ENCODE peak calls at places on chromosomes 7 and 10, in eight cellular contexts. One of them, this sample, is unnamed.

GRCh38 chr7:92837214-92837749 is 909 bp upstream of the CDK6 start:
- DNase-seq in stimulated activated CD4-positive, alpha-beta T cell treated with anti-CD3 and anti-CD28 coated beads, Interleukin-4, amount 100 ng/mL, for 48 hours: no peak
- DNase-seq in activated T-cell treated with anti-CD3 and anti-CD28 coated beads, Interleukin-2, amount 50 U/mL, for 24 hours: no peak
- DNase-seq in GM12864: no peak
- DNase-seq in fibroblast of the aortic adventitia: peak; percentile 45
- DNase-seq in NT2/D1: no peak
- DNase-seq in nucleus accumbens: no peak
- DNase-seq in tibial artery: no peak
- DNase-seq in this sample: no peak

GRCh38 chr7:142498364-142498763 is 240.5 kb upstream of the PRSS58 start:
- DNase-seq in stimulated activated CD4-positive, alpha-beta T cell treated with anti-CD3 and anti-CD28 coated beads, Interleukin-4, amount 100 ng/mL, for 48 hours: no peak
- DNase-seq in activated T-cell treated with anti-CD3 and anti-CD28 coated beads, Interleukin-2, amount 50 U/mL, for 24 hours: no peak
- DNase-seq in GM12864: no peak
- DNase-seq in fibroblast of the aortic adventitia: no peak
- DNase-seq in NT2/D1: no peak
- DNase-seq in nucleus accumbens: no peak
- DNase-seq in tibial artery: no peak
- DNase-seq in this sample: no peak

GRCh38 chr7:32890553-32891045 is 961 bp downstream of the KBTBD2 start:
- DNase-seq in stimulated activated CD4-positive, alpha-beta T cell treated with anti-CD3 and anti-CD28 coated beads, Interleukin-4, amount 100 ng/mL, for 48 hours: no peak
- DNase-seq in activated T-cell treated with anti-CD3 and anti-CD28 coated beads, Interleukin-2, amount 50 U/mL, for 24 hours: no peak
- DNase-seq in GM12864: no peak
- DNase-seq in fibroblast of the aortic adventitia: peak; percentile 76
- DNase-seq in NT2/D1: no peak
- DNase-seq in nucleus accumbens: no peak
- DNase-seq in tibial artery: no peak
- DNase-seq in this sample: no peak

GRCh38 chr7:16357474-16357873 is 63.9 kb downstream of the CRPPA start:
- DNase-seq in stimulated activated CD4-positive, alpha-beta T cell treated with anti-CD3 and anti-CD28 coated beads, Interleukin-4, amount 100 ng/mL, for 48 hours: no peak
- DNase-seq in activated T-cell treated with anti-CD3 and anti-CD28 coated beads, Interleukin-2, amount 50 U/mL, for 24 hours: no peak
- DNase-seq in GM12864: no peak
- DNase-seq in fibroblast of the aortic adventitia: no peak
- DNase-seq in NT2/D1: no peak
- DNase-seq in nucleus accumbens: no peak
- DNase-seq in tibial artery: no peak
- DNase-seq in this sample: no peak

GRCh38 chr10:97333601-97334369 is 744 bp downstream of the FRAT2 start:
- DNase-seq in stimulated activated CD4-positive, alpha-beta T cell treated with anti-CD3 and anti-CD28 coated beads, Interleukin-4, amount 100 ng/mL, for 48 hours: peak; percentile 28
- DNase-seq in activated T-cell treated with anti-CD3 and anti-CD28 coated beads, Interleukin-2, amount 50 U/mL, for 24 hours: peak; percentile 68
- DNase-seq in GM12864: no peak
- DNase-seq in fibroblast of the aortic adventitia: peak; percentile 48
- DNase-seq in NT2/D1: no peak
- DNase-seq in nucleus accumbens: peak; percentile 12
- DNase-seq in tibial artery: peak; percentile 74
- DNase-seq in this sample: no peak

GRCh38 chr7:26438078-26438477 is 146.4 kb downstream of the SNX10 start:
- DNase-seq in stimulated activated CD4-positive, alpha-beta T cell treated with anti-CD3 and anti-CD28 coated beads, Interleukin-4, amount 100 ng/mL, for 48 hours: no peak
- DNase-seq in activated T-cell treated with anti-CD3 and anti-CD28 coated beads, Interleukin-2, amount 50 U/mL, for 24 hours: no peak
- DNase-seq in GM12864: no peak
- DNase-seq in fibroblast of the aortic adventitia: no peak
- DNase-seq in NT2/D1: no peak
- DNase-seq in nucleus accumbens: no peak
- DNase-seq in tibial artery: no peak
- DNase-seq in this sample: no peak

GRCh38 chr7:157355784-157356511 is 19.1 kb downstream of the DNAJB6 start:
- DNase-seq in stimulated activated CD4-positive, alpha-beta T cell treated with anti-CD3 and anti-CD28 coated beads, Interleukin-4, amount 100 ng/mL, for 48 hours: no peak
- DNase-seq in activated T-cell treated with anti-CD3 and anti-CD28 coated beads, Interleukin-2, amount 50 U/mL, for 24 hours: no peak
- DNase-seq in GM12864: no peak
- DNase-seq in fibroblast of the aortic adventitia: peak; percentile 33
- DNase-seq in NT2/D1: no peak
- DNase-seq in nucleus accumbens: no peak
- DNase-seq in tibial artery: peak; percentile 80
- DNase-seq in this sample: peak; percentile 20

GRCh38 chr10:127228195-127228785 is 31.9 kb upstream of the INSYN2A start:
- DNase-seq in stimulated activated CD4-positive, alpha-beta T cell treated with anti-CD3 and anti-CD28 coated beads, Interleukin-4, amount 100 ng/mL, for 48 hours: no peak
- DNase-seq in activated T-cell treated with anti-CD3 and anti-CD28 coated beads, Interleukin-2, amount 50 U/mL, for 24 hours: no peak
- DNase-seq in GM12864: no peak
- DNase-seq in fibroblast of the aortic adventitia: peak; percentile 34
- DNase-seq in NT2/D1: no peak
- DNase-seq in nucleus accumbens: no peak
- DNase-seq in tibial artery: peak; percentile 75
- DNase-seq in this sample: peak; percentile 23

GRCh38 chr10:118207470-118208007 is 134.6 kb downstream of the FAM204A start:
- DNase-seq in stimulated activated CD4-positive, alpha-beta T cell treated with anti-CD3 and anti-CD28 coated beads, Interleukin-4, amount 100 ng/mL, for 48 hours: no peak
- DNase-seq in activated T-cell treated with anti-CD3 and anti-CD28 coated beads, Interleukin-2, amount 50 U/mL, for 24 hours: no peak
- DNase-seq in GM12864: no peak
- DNase-seq in fibroblast of the aortic adventitia: no peak
- DNase-seq in NT2/D1: no peak
- DNase-seq in nucleus accumbens: no peak
- DNase-seq in tibial artery: no peak
- DNase-seq in this sample: no peak

GRCh38 chr10:49385939-49386922 is 9.7 kb downstream of the DRGX start:
- DNase-seq in stimulated activated CD4-positive, alpha-beta T cell treated with anti-CD3 and anti-CD28 coated beads, Interleukin-4, amount 100 ng/mL, for 48 hours: no peak
- DNase-seq in activated T-cell treated with anti-CD3 and anti-CD28 coated beads, Interleukin-2, amount 50 U/mL, for 24 hours: no peak
- DNase-seq in GM12864: no peak
- DNase-seq in fibroblast of the aortic adventitia: no peak
- DNase-seq in NT2/D1: no peak
- DNase-seq in nucleus accumbens: no peak
- DNase-seq in tibial artery: no peak
- DNase-seq in this sample: no peak

GRCh38 chr7:122965306-122965705 is 30.2 kb downstream of the TAS2R16 start:
- DNase-seq in stimulated activated CD4-positive, alpha-beta T cell treated with anti-CD3 and anti-CD28 coated beads, Interleukin-4, amount 100 ng/mL, for 48 hours: no peak
- DNase-seq in activated T-cell treated with anti-CD3 and anti-CD28 coated beads, Interleukin-2, amount 50 U/mL, for 24 hours: no peak
- DNase-seq in GM12864: no peak
- DNase-seq in fibroblast of the aortic adventitia: no peak
- DNase-seq in NT2/D1: no peak
- DNase-seq in nucleus accumbens: no peak
- DNase-seq in tibial artery: no peak
- DNase-seq in this sample: no peak

GRCh38 chr7:122429926-122430325 is 125.4 kb upstream of the FEZF1 start:
- DNase-seq in stimulated activated CD4-positive, alpha-beta T cell treated with anti-CD3 and anti-CD28 coated beads, Interleukin-4, amount 100 ng/mL, for 48 hours: no peak
- DNase-seq in activated T-cell treated with anti-CD3 and anti-CD28 coated beads, Interleukin-2, amount 50 U/mL, for 24 hours: no peak
- DNase-seq in GM12864: no peak
- DNase-seq in fibroblast of the aortic adventitia: no peak
- DNase-seq in NT2/D1: no peak
- DNase-seq in nucleus accumbens: no peak
- DNase-seq in tibial artery: no peak
- DNase-seq in this sample: no peak

GRCh38 chr10:89327803-89328441 is at the start of gene IFIT3:
- DNase-seq in stimulated activated CD4-positive, alpha-beta T cell treated with anti-CD3 and anti-CD28 coated beads, Interleukin-4, amount 100 ng/mL, for 48 hours: no peak
- DNase-seq in activated T-cell treated with anti-CD3 and anti-CD28 coated beads, Interleukin-2, amount 50 U/mL, for 24 hours: no peak
- DNase-seq in GM12864: no peak
- DNase-seq in fibroblast of the aortic adventitia: peak; percentile 99
- DNase-seq in NT2/D1: no peak
- DNase-seq in nucleus accumbens: no peak
- DNase-seq in tibial artery: peak; percentile 86
- DNase-seq in this sample: no peak

GRCh38 chr7:30465342-30466170 is 13.0 kb downstream of the NOD1 start:
- DNase-seq in stimulated activated CD4-positive, alpha-beta T cell treated with anti-CD3 and anti-CD28 coated beads, Interleukin-4, amount 100 ng/mL, for 48 hours: no peak
- DNase-seq in activated T-cell treated with anti-CD3 and anti-CD28 coated beads, Interleukin-2, amount 50 U/mL, for 24 hours: no peak
- DNase-seq in GM12864: no peak
- DNase-seq in fibroblast of the aortic adventitia: no peak
- DNase-seq in NT2/D1: no peak
- DNase-seq in nucleus accumbens: no peak
- DNase-seq in tibial artery: no peak
- DNase-seq in this sample: no peak

GRCh38 chr10:69629897-69630650 is at the start of gene FAM241B:
- DNase-seq in stimulated activated CD4-positive, alpha-beta T cell treated with anti-CD3 and anti-CD28 coated beads, Interleukin-4, amount 100 ng/mL, for 48 hours: peak; percentile 59
- DNase-seq in activated T-cell treated with anti-CD3 and anti-CD28 coated beads, Interleukin-2, amount 50 U/mL, for 24 hours: peak; percentile 86
- DNase-seq in GM12864: no peak
- DNase-seq in fibroblast of the aortic adventitia: no peak
- DNase-seq in NT2/D1: peak; percentile 27
- DNase-seq in nucleus accumbens: no peak
- DNase-seq in tibial artery: peak; percentile 79
- DNase-seq in this sample: no peak

GRCh38 chr7:109901916-109902315 is 1189.0 kb upstream of the LRRN3 start:
- DNase-seq in stimulated activated CD4-positive, alpha-beta T cell treated with anti-CD3 and anti-CD28 coated beads, Interleukin-4, amount 100 ng/mL, for 48 hours: no peak
- DNase-seq in activated T-cell treated with anti-CD3 and anti-CD28 coated beads, Interleukin-2, amount 50 U/mL, for 24 hours: no peak
- DNase-seq in GM12864: no peak
- DNase-seq in fibroblast of the aortic adventitia: peak; percentile 24
- DNase-seq in NT2/D1: no peak
- DNase-seq in nucleus accumbens: no peak
- DNase-seq in tibial artery: no peak
- DNase-seq in this sample: no peak

GRCh38 chr7:100673942-100674431 is 447 bp downstream of the GNB2 start:
- DNase-seq in stimulated activated CD4-positive, alpha-beta T cell treated with anti-CD3 and anti-CD28 coated beads, Interleukin-4, amount 100 ng/mL, for 48 hours: no peak
- DNase-seq in activated T-cell treated with anti-CD3 and anti-CD28 coated beads, Interleukin-2, amount 50 U/mL, for 24 hours: no peak
- DNase-seq in GM12864: no peak
- DNase-seq in fibroblast of the aortic adventitia: peak; percentile 38
- DNase-seq in NT2/D1: no peak
- DNase-seq in nucleus accumbens: no peak
- DNase-seq in tibial artery: peak; percentile 81
- DNase-seq in this sample: peak; percentile 24

GRCh38 chr7:149774237-149775175 is 1.1 kb upstream of the ZNF467 start:
- DNase-seq in stimulated activated CD4-positive, alpha-beta T cell treated with anti-CD3 and anti-CD28 coated beads, Interleukin-4, amount 100 ng/mL, for 48 hours: no peak
- DNase-seq in activated T-cell treated with anti-CD3 and anti-CD28 coated beads, Interleukin-2, amount 50 U/mL, for 24 hours: no peak
- DNase-seq in GM12864: no peak
- DNase-seq in fibroblast of the aortic adventitia: no peak
- DNase-seq in NT2/D1: no peak
- DNase-seq in nucleus accumbens: no peak
- DNase-seq in tibial artery: no peak
- DNase-seq in this sample: no peak

GRCh38 chr10:86872757-86873156 is 84.7 kb downstream of the MMRN2 start:
- DNase-seq in stimulated activated CD4-positive, alpha-beta T cell treated with anti-CD3 and anti-CD28 coated beads, Interleukin-4, amount 100 ng/mL, for 48 hours: no peak
- DNase-seq in activated T-cell treated with anti-CD3 and anti-CD28 coated beads, Interleukin-2, amount 50 U/mL, for 24 hours: no peak
- DNase-seq in GM12864: no peak
- DNase-seq in fibroblast of the aortic adventitia: peak; percentile 13
- DNase-seq in NT2/D1: no peak
- DNase-seq in nucleus accumbens: no peak
- DNase-seq in tibial artery: no peak
- DNase-seq in this sample: no peak

GRCh38 chr7:2512179-2512644 is 7.4 kb upstream of the LFNG start:
- DNase-seq in stimulated activated CD4-positive, alpha-beta T cell treated with anti-CD3 and anti-CD28 coated beads, Interleukin-4, amount 100 ng/mL, for 48 hours: no peak
- DNase-seq in activated T-cell treated with anti-CD3 and anti-CD28 coated beads, Interleukin-2, amount 50 U/mL, for 24 hours: no peak
- DNase-seq in GM12864: no peak
- DNase-seq in fibroblast of the aortic adventitia: peak; percentile 43
- DNase-seq in NT2/D1: no peak
- DNase-seq in nucleus accumbens: no peak
- DNase-seq in tibial artery: no peak
- DNase-seq in this sample: no peak

GRCh38 chr7:147022056-147022455 is 905.5 kb downstream of the CNTNAP2 start:
- DNase-seq in stimulated activated CD4-positive, alpha-beta T cell treated with anti-CD3 and anti-CD28 coated beads, Interleukin-4, amount 100 ng/mL, for 48 hours: no peak
- DNase-seq in activated T-cell treated with anti-CD3 and anti-CD28 coated beads, Interleukin-2, amount 50 U/mL, for 24 hours: no peak
- DNase-seq in GM12864: no peak
- DNase-seq in fibroblast of the aortic adventitia: no peak
- DNase-seq in NT2/D1: no peak
- DNase-seq in nucleus accumbens: no peak
- DNase-seq in tibial artery: no peak
- DNase-seq in this sample: no peak

GRCh38 chr7:42494199-42494710 is 257.2 kb upstream of the GLI3 start:
- DNase-seq in stimulated activated CD4-positive, alpha-beta T cell treated with anti-CD3 and anti-CD28 coated beads, Interleukin-4, amount 100 ng/mL, for 48 hours: no peak
- DNase-seq in activated T-cell treated with anti-CD3 and anti-CD28 coated beads, Interleukin-2, amount 50 U/mL, for 24 hours: no peak
- DNase-seq in GM12864: no peak
- DNase-seq in fibroblast of the aortic adventitia: no peak
- DNase-seq in NT2/D1: no peak
- DNase-seq in nucleus accumbens: no peak
- DNase-seq in tibial artery: no peak
- DNase-seq in this sample: no peak